ENCODE peak calls at places on chromosomes 7 and 10, in four cellular contexts. One of them, this sample, is unnamed.

GRCh38 chr10:43691503-43691902 is 42.8 kb upstream of the ZNF32 start:
- DNase-seq in mesothelial cell of epicardium: no peak
- DNase-seq in Peyer's patch: no peak
- DNase-seq in retinal pigment epithelial cell: no peak
- DNase-seq in this sample: no peak

GRCh38 chr7:5612695-5613094 is 168.8 kb downstream of the RNF216 start:
- DNase-seq in mesothelial cell of epicardium: no peak
- DNase-seq in Peyer's patch: no peak
- DNase-seq in retinal pigment epithelial cell: no peak
- DNase-seq in this sample: no peak

GRCh38 chr7:14023838-14024237 is 34.4 kb upstream of the ETV1 start:
- DNase-seq in mesothelial cell of epicardium: no peak
- DNase-seq in Peyer's patch: no peak
- DNase-seq in retinal pigment epithelial cell: no peak
- DNase-seq in this sample: no peak

GRCh38 chr7:122944682-122945303 is 50.7 kb downstream of the TAS2R16 start:
- DNase-seq in mesothelial cell of epicardium: no peak
- DNase-seq in Peyer's patch: no peak
- DNase-seq in retinal pigment epithelial cell: no peak
- DNase-seq in this sample: no peak

GRCh38 chr10:60280475-60280874 is 109.2 kb downstream of the ANK3 start:
- DNase-seq in mesothelial cell of epicardium: no peak
- DNase-seq in Peyer's patch: no peak
- DNase-seq in retinal pigment epithelial cell: no peak
- DNase-seq in this sample: no peak

GRCh38 chr10:866577-866941 is 64.9 kb downstream of the LARP4B start:
- DNase-seq in mesothelial cell of epicardium: no peak
- DNase-seq in Peyer's patch: no peak
- DNase-seq in retinal pigment epithelial cell: no peak
- DNase-seq in this sample: no peak

GRCh38 chr7:104982308-104982755 is 31.7 kb upstream of the KMT2E start:
- DNase-seq in mesothelial cell of epicardium: no peak
- DNase-seq in Peyer's patch: no peak
- DNase-seq in retinal pigment epithelial cell: no peak
- DNase-seq in this sample: no peak

GRCh38 chr7:82567356-82567755 is 123.8 kb upstream of the CACNA2D1 start:
- DNase-seq in mesothelial cell of epicardium: no peak
- DNase-seq in Peyer's patch: no peak
- DNase-seq in retinal pigment epithelial cell: no peak
- DNase-seq in this sample: no peak

GRCh38 chr10:89478739-89479116 is 56.7 kb downstream of the SLC16A12 start:
- DNase-seq in mesothelial cell of epicardium: no peak
- DNase-seq in Peyer's patch: no peak
- DNase-seq in retinal pigment epithelial cell: no peak
- DNase-seq in this sample: no peak

GRCh38 chr10:77334501-77334900 is 303.1 kb downstream of the KCNMA1 start:
- DNase-seq in mesothelial cell of epicardium: no peak
- DNase-seq in Peyer's patch: no peak
- DNase-seq in retinal pigment epithelial cell: no peak
- DNase-seq in this sample: no peak

GRCh38 chr7:131518626-131519025 is 37.8 kb downstream of the PODXL start:
- DNase-seq in mesothelial cell of epicardium: no peak
- DNase-seq in Peyer's patch: no peak
- DNase-seq in retinal pigment epithelial cell: no peak
- DNase-seq in this sample: no peak

GRCh38 chr7:89474456-89474855 is 678.9 kb upstream of the TEX47 start:
- DNase-seq in mesothelial cell of epicardium: no peak
- DNase-seq in Peyer's patch: no peak
- DNase-seq in retinal pigment epithelial cell: no peak
- DNase-seq in this sample: no peak

GRCh38 chr10:46232666-46233065 is 54.1 kb upstream of the ANTXRL start:
- DNase-seq in mesothelial cell of epicardium: no peak
- DNase-seq in Peyer's patch: peak; percentile 6
- DNase-seq in retinal pigment epithelial cell: no peak
- DNase-seq in this sample: no peak

GRCh38 chr10:77836299-77836820 is 90.2 kb downstream of the DLG5 start:
- DNase-seq in mesothelial cell of epicardium: no peak
- DNase-seq in Peyer's patch: peak; percentile 81
- DNase-seq in retinal pigment epithelial cell: no peak
- DNase-seq in this sample: no peak

GRCh38 chr7:132394283-132395003 is 181.8 kb downstream of the PLXNA4 start:
- DNase-seq in mesothelial cell of epicardium: no peak
- DNase-seq in Peyer's patch: no peak
- DNase-seq in retinal pigment epithelial cell: no peak
- DNase-seq in this sample: no peak

GRCh38 chr7:102942181-102942882 is 29.5 kb downstream of the LRRC17 start:
- DNase-seq in mesothelial cell of epicardium: no peak
- DNase-seq in Peyer's patch: no peak
- DNase-seq in retinal pigment epithelial cell: no peak
- DNase-seq in this sample: no peak

GRCh38 chr7:2633538-2634264 is 1.9 kb downstream of the TTYH3 start:
- DNase-seq in mesothelial cell of epicardium: no peak
- DNase-seq in Peyer's patch: no peak
- DNase-seq in retinal pigment epithelial cell: no peak
- DNase-seq in this sample: no peak

GRCh38 chr10:282294-283139 is 147.3 kb downstream of the ZMYND11 start:
- DNase-seq in mesothelial cell of epicardium: no peak
- DNase-seq in Peyer's patch: no peak
- DNase-seq in retinal pigment epithelial cell: no peak
- DNase-seq in this sample: no peak

GRCh38 chr10:66586073-66586472 is 339.8 kb upstream of the LRRTM3 start:
- DNase-seq in mesothelial cell of epicardium: no peak
- DNase-seq in Peyer's patch: no peak
- DNase-seq in retinal pigment epithelial cell: peak; percentile 25
- DNase-seq in this sample: no peak

GRCh38 chr7:30470783-30471182 is 7.8 kb downstream of the NOD1 start:
- DNase-seq in mesothelial cell of epicardium: no peak
- DNase-seq in Peyer's patch: no peak
- DNase-seq in retinal pigment epithelial cell: no peak
- DNase-seq in this sample: no peak

GRCh38 chr7:143519411-143520131 is 41.9 kb downstream of the TAS2R41 start:
- DNase-seq in mesothelial cell of epicardium: no peak
- DNase-seq in Peyer's patch: no peak
- DNase-seq in retinal pigment epithelial cell: peak; percentile 2
- DNase-seq in this sample: no peak

GRCh38 chr10:108735380-108735779 is 1187.9 kb downstream of the XPNPEP1 start:
- DNase-seq in mesothelial cell of epicardium: no peak
- DNase-seq in Peyer's patch: no peak
- DNase-seq in retinal pigment epithelial cell: peak; percentile 86
- DNase-seq in this sample: no peak

GRCh38 chr7:55423891-55424290 is 58.8 kb downstream of the LANCL2 start:
- DNase-seq in mesothelial cell of epicardium: no peak
- DNase-seq in Peyer's patch: no peak
- DNase-seq in retinal pigment epithelial cell: no peak
- DNase-seq in this sample: no peak

GRCh38 chr7:7321681-7322080 is 139.3 kb downstream of the C1GALT1 start:
- DNase-seq in mesothelial cell of epicardium: no peak
- DNase-seq in Peyer's patch: peak; percentile 49
- DNase-seq in retinal pigment epithelial cell: no peak
- DNase-seq in this sample: no peak

GRCh38 chr10:36089790-36090391 is 447.8 kb upstream of the FZD8 start:
- DNase-seq in mesothelial cell of epicardium: no peak
- DNase-seq in Peyer's patch: no peak
- DNase-seq in retinal pigment epithelial cell: no peak
- DNase-seq in this sample: no peak

GRCh38 chr10:35803046-35803445 is 160.9 kb upstream of the FZD8 start:
- DNase-seq in mesothelial cell of epicardium: no peak
- DNase-seq in Peyer's patch: no peak
- DNase-seq in retinal pigment epithelial cell: no peak
- DNase-seq in this sample: no peak

GRCh38 chr7:157138424-157139141 is at the start of gene UBE3C:
- DNase-seq in mesothelial cell of epicardium: peak; percentile 84
- DNase-seq in Peyer's patch: peak; percentile 88
- DNase-seq in retinal pigment epithelial cell: peak; percentile 48
- DNase-seq in this sample: peak; percentile 95